ENCODE peak calls at places on chromosomes 5 and 9, in four cellular contexts. M is GM12878, O is K562, L is HepG2. H is an unnamed sample.

GRCh38 chr9:93801120-93801519 is 154.0 kb downstream of the BARX1 start:
- DNase-seq in M (no peak), L (no peak), O (no peak), H (no peak)

GRCh38 chr5:25489834-25490538 is 845.2 kb upstream of the CDH10 start:
- DNase-seq in M (no peak), L (peak), O (no peak), H (no peak)

GRCh38 chr5:87421307-87421706 is 8.6 kb upstream of the CCNH start:
- DNase-seq in L (no peak), O (no peak), M (no peak), H (no peak)

GRCh38 chr5:15002791-15003190 is 131.2 kb upstream of the ANKH start:
- DNase-seq in M (no peak), O (no peak), L (no peak), H (no peak)

GRCh38 chr9:89654025-89654662 is 49.3 kb downstream of the GADD45G start:
- DNase-seq in L (no peak), O (no peak), M (no peak), H (no peak)

GRCh38 chr9:14428781-14429230 is 114.9 kb upstream of the NFIB start:
- DNase-seq in M (no peak), O (peak), L (peak), H (peak)

GRCh38 chr5:172347653-172348052 is 64.1 kb upstream of the UBTD2 start:
- DNase-seq in O (no peak), L (no peak), M (no peak), H (no peak)

GRCh38 chr5:132907161-132907560 is 33.7 kb downstream of the LEAP2 start:
- DNase-seq in M (no peak), L (no peak), O (no peak), H (no peak)

GRCh38 chr5:178279723-178280438 is 47.3 kb upstream of the PHYKPL start:
- DNase-seq in L (peak), M (no peak), O (peak), H (peak)

GRCh38 chr9:37324261-37324683 is 98.2 kb upstream of the GRHPR start:
- DNase-seq in O (no peak), M (peak), L (no peak), H (no peak)

GRCh38 chr5:59486508-59486907 is 407.0 kb downstream of the PDE4D start:
- DNase-seq in O (no peak), L (no peak), M (no peak), H (no peak)

GRCh38 chr5:125227333-125228075 is 481.1 kb upstream of the ZNF608 start:
- DNase-seq in M (no peak), O (no peak), L (no peak), H (peak)

GRCh38 chr5:106121972-106122605 is 1548.6 kb downstream of the EFNA5 start:
- DNase-seq in M (no peak), L (no peak), O (peak), H (peak)

GRCh38 chr9:94867281-94867841 is 140.9 kb downstream of the AOPEP start:
- DNase-seq in L (peak), O (peak), M (no peak), H (peak)

GRCh38 chr9:73742412-73742811 is 590.7 kb downstream of the ANXA1 start:
- DNase-seq in M (no peak), L (no peak), O (no peak), H (peak)

GRCh38 chr9:98913044-98913443 is 30.7 kb upstream of the COL15A1 start:
- DNase-seq in O (no peak), M (no peak), L (no peak), H (no peak)

GRCh38 chr5:6134281-6134680 is 244.1 kb downstream of the MED10 start:
- DNase-seq in O (no peak), M (no peak), L (no peak), H (no peak)

GRCh38 chr5:34957857-34958690 is 28.7 kb downstream of the DNAJC21 start:
- DNase-seq in M (no peak), O (peak), L (peak), H (peak)

GRCh38 chr5:170525450-170526211 is 21.8 kb downstream of the KCNIP1 start:
- DNase-seq in L (no peak), O (no peak), M (no peak), H (no peak)

GRCh38 chr9:128275198-128276007 is at the start of gene GOLGA2:
- DNase-seq in M (no peak), L (peak), O (peak), H (peak)

GRCh38 chr5:39106332-39106731 is 32.1 kb upstream of the RICTOR start:
- DNase-seq in O (peak), L (no peak), M (no peak), H (no peak)

GRCh38 chr5:54171645-54172384 is 138.6 kb downstream of the ARL15 start:
- DNase-seq in M (no peak), O (no peak), L (no peak), H (no peak)

GRCh38 chr9:136947955-136948510 is 3.0 kb downstream of the C8G start:
- DNase-seq in L (peak), O (peak), M (no peak), H (peak)

GRCh38 chr9:89603629-89604462 is 966 bp upstream of the GADD45G start:
- DNase-seq in O (peak), L (peak), M (no peak), H (peak)

GRCh38 chr5:5371943-5372342 is 50.5 kb upstream of the ICE1 start:
- DNase-seq in L (no peak), M (no peak), O (no peak), H (no peak)

GRCh38 chr9:106892632-106893031 is 29.7 kb downstream of the ZNF462 start:
- DNase-seq in L (peak), M (no peak), O (no peak), H (peak)

GRCh38 chr9:107933042-107933441 is 443.5 kb upstream of the KLF4 start:
- DNase-seq in L (no peak), O (no peak), M (no peak), H (no peak)

GRCh38 chr5:669842-670395 is 23.2 kb downstream of the TPPP start:
- DNase-seq in M (no peak), O (no peak), L (no peak), H (no peak)

GRCh38 chr9:95000821-95001220 is 274.3 kb downstream of the AOPEP start:
- DNase-seq in M (no peak), L (no peak), O (no peak), H (no peak)

GRCh38 chr5:40568548-40568947 is 111.2 kb upstream of the PTGER4 start:
- DNase-seq in L (no peak), O (no peak), M (no peak), H (no peak)

GRCh38 chr5:122726990-122727616 is 47.8 kb upstream of the SNX2 start:
- DNase-seq in O (no peak), M (peak), L (no peak), H (no peak)

GRCh38 chr9:38037981-38038306 is 31.1 kb downstream of the SHB start:
- DNase-seq in O (no peak), M (no peak), L (no peak), H (no peak)

GRCh38 chr9:84750152-84750865 is 80.8 kb downstream of the NTRK2 start:
- DNase-seq in O (no peak), L (no peak), M (no peak), H (no peak)

GRCh38 chr5:78527054-78527884 is 121.3 kb downstream of the LHFPL2 start:
- DNase-seq in L (no peak), O (peak), M (no peak), H (no peak)

GRCh38 chr5:139445325-139446170 is 6.2 kb upstream of the DNAJC18 start:
- DNase-seq in O (no peak), L (no peak), M (no peak), H (no peak)

GRCh38 chr5:133968057-133968993 is at the start of gene C5orf15:
- DNase-seq in O (peak), M (peak), L (peak), H (peak)
- TF ChIP-seq REST in O (no peak), M (no peak), L (peak), H (no peak)

GRCh38 chr9:130877300-130877699 is 19.3 kb downstream of the QRFP start:
- DNase-seq in L (no peak), O (peak), M (no peak), H (no peak)
- H3K9ac ChIP-seq in L (no peak), O (no peak), M (no peak), H (no peak)

DNA sequence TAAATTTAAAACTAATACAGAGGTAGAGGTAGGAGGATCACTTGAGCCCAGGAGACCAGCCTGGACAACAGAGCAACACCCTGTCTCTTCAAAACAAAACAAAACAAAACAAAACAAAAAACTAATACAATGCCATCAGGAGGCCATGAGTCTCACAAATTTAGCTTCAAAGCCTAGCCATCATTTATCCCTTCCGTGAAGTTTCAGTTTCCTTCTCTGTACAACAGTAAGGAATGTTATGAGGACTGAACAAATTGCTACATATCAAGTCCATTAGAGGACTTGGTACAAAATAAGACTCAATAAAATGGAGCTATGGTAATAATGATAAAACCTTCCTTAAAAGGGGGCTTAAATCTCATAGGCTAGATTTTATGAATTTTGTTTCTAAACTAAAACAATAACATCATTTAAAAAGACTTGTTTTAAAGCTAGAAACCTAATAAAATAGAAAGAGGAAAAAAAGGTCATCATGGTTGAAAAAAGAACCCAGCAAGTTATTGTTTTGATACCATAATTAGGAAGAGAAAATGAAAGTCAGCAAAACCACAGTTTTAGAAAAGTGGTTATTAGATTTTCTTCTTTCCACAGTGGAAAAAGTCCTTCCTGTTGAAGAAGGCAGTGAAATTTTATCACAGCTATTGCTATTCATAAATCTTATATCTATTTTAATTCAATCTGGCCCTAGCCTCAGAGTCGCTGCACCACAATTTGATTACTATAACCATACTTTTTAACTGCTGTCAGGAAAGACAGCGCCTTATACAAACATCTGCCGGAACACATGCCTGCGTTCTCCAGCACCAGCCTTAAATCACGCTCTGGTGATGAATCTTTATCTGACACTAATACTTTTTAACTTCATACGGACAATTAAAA is 60.5 kb downstream of the MAPKAP1 start:
- DNase-seq in L (no peak), M (no peak), O (no peak), H (peak)
- TF ChIP-seq TAF1 in L (no peak), M (no peak), O (no peak), H (no peak)

GRCh38 chr5:68685861-68686260 is 408.0 kb upstream of the SLC30A5 start:
- DNase-seq in L (no peak), O (no peak), M (no peak), H (no peak)

GRCh38 chr5:68683632-68684035 is 410.2 kb upstream of the SLC30A5 start:
- DNase-seq in L (no peak), O (no peak), M (no peak), H (no peak)

GRCh38 chr5:68688547-68688946 is 405.3 kb upstream of the SLC30A5 start:
- DNase-seq in L (no peak), M (no peak), O (no peak), H (no peak)

GRCh38 chr5:68689010-68689409 is 404.8 kb upstream of the SLC30A5 start:
- DNase-seq in M (no peak), O (no peak), L (no peak), H (no peak)
- TF ChIP-seq REST in M (no peak), O (no peak), L (no peak), H (no peak)

GRCh38 chr5:141150215-141150992 is 547 bp downstream of the PCDHB6 start:
- DNase-seq in O (no peak), M (no peak), L (no peak), H (peak)
- H3K9ac ChIP-seq in O (no peak), M (no peak), L (no peak), H (peak)

DNA sequence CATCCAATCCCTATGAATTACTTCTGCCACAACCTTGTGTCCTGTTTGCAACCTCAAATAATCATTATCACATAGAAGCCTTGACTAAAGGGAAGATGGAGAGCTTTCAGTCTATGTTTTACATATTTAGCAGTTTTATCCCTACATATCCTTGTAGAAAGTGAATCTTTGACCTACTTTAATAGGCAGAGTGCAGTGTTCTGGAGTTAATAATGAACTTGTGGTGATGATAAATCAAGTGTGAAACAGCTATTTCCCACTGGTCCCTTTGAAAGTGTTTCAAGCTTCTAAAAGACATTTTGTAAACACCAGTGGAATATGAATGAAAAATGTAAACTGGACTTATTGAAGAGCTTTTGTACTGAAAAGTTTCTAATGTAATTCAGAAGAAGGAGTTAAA is 406.7 kb downstream of the GABRG2 start:
- DNase-seq in M (no peak), L (no peak), O (no peak), H (no peak)
- TF ChIP-seq TAF1 in M (no peak), L (no peak), O (no peak), H (no peak)

DNA sequence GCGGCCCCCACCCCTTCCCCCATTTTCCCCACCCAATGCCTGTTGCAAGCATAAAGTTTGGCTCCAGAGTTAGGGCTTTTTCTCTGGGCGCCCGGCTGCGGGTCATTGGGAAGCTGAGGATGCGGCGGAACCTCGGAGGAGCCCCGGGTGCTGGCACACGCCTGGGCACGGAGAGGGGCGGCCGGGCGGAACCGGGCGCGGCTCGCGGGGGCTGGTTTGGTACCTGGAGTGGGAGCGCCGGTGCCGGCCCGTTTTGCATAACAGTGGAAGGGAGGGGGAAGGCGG is 1.2 kb downstream of the PPARGC1B start:
- DNase-seq in L (no peak), M (no peak), O (no peak), H (no peak)
- TF ChIP-seq REST in L (no peak), M (no peak), O (no peak), H (no peak)

DNA sequence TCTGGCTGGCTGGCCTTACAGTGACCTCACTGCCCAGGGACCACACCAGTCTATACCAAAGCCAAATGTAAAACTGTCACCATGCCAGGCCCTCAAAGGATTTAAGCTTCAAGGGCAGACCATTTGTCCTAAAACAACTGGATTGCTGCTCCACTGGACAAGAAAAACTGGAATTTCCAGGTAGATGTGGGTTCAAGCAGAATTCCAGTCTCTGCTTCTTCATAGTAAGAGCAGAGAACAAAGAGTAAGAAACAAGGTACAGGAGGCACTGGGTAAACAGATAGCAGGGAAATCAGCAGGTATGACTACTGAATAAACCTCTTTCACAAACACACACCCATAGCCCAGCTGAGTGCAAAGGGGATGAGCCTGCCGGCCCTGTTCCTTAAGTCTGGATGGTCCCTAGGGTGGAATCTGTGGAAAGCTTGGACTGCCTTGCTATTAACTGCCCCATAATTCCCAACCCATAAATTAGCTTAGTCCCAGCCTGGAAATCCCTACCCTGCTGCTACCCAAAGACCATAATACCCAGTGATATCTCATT is 5.5 kb downstream of the B4GALT1 start:
- DNase-seq in M (no peak), L (no peak), O (no peak), H (no peak)
- H3K9ac ChIP-seq in M (peak), L (no peak), O (no peak), H (peak)

H was measured in SK-N-SH.